ENCODE peak calls at places on chromosomes 4 and X, in four cellular contexts. One of them, this sample, is unnamed.

GRCh38 chr4:17884063-17884462 is 73.3 kb downstream of the NCAPG start:
- DNase-seq in C1 segment of cervical spinal cord: no peak
- DNase-seq in activated CD4-positive, alpha-beta T cell treated with anti-CD3 and anti-CD28 coated beads for 1 hour: no peak
- DNase-seq in stimulated activated naive B cell treated with anti-CD40 and anti-IgM and Interleukin-4, amounts not matched to agents 10 μg/mL and 1 μg/mL and 100 μg/mL, for 72 hours: no peak
- DNase-seq in this sample: no peak

GRCh38 chrX:111199505-111199904 is 70.8 kb downstream of the CAPN6 start:
- DNase-seq in stimulated activated naive B cell treated with anti-CD40 and anti-IgM and Interleukin-4, amounts not matched to agents 10 μg/mL and 1 μg/mL and 100 μg/mL, for 72 hours: no peak
- DNase-seq in C1 segment of cervical spinal cord: no peak
- DNase-seq in activated CD4-positive, alpha-beta T cell treated with anti-CD3 and anti-CD28 coated beads for 1 hour: no peak
- DNase-seq in this sample: no peak

GRCh38 chr4:81905966-81906365 is 434.3 kb upstream of the RASGEF1B start:
- DNase-seq in C1 segment of cervical spinal cord: no peak
- DNase-seq in stimulated activated naive B cell treated with anti-CD40 and anti-IgM and Interleukin-4, amounts not matched to agents 10 μg/mL and 1 μg/mL and 100 μg/mL, for 72 hours: no peak
- DNase-seq in activated CD4-positive, alpha-beta T cell treated with anti-CD3 and anti-CD28 coated beads for 1 hour: no peak
- DNase-seq in this sample: no peak

GRCh38 chr4:143025111-143025704 is 159.5 kb upstream of the USP38 start:
- DNase-seq in activated CD4-positive, alpha-beta T cell treated with anti-CD3 and anti-CD28 coated beads for 1 hour: no peak
- DNase-seq in stimulated activated naive B cell treated with anti-CD40 and anti-IgM and Interleukin-4, amounts not matched to agents 10 μg/mL and 1 μg/mL and 100 μg/mL, for 72 hours: no peak
- DNase-seq in C1 segment of cervical spinal cord: no peak
- DNase-seq in this sample: peak

GRCh38 chr4:147780137-147780777 is 48.4 kb downstream of the ARHGAP10 start:
- DNase-seq in stimulated activated naive B cell treated with anti-CD40 and anti-IgM and Interleukin-4, amounts not matched to agents 10 μg/mL and 1 μg/mL and 100 μg/mL, for 72 hours: peak
- DNase-seq in activated CD4-positive, alpha-beta T cell treated with anti-CD3 and anti-CD28 coated beads for 1 hour: no peak
- DNase-seq in C1 segment of cervical spinal cord: no peak
- DNase-seq in this sample: no peak

GRCh38 chrX:120308558-120308957 is 2.7 kb downstream of the TMEM255A start:
- DNase-seq in stimulated activated naive B cell treated with anti-CD40 and anti-IgM and Interleukin-4, amounts not matched to agents 10 μg/mL and 1 μg/mL and 100 μg/mL, for 72 hours: no peak
- DNase-seq in C1 segment of cervical spinal cord: no peak
- DNase-seq in activated CD4-positive, alpha-beta T cell treated with anti-CD3 and anti-CD28 coated beads for 1 hour: no peak
- DNase-seq in this sample: no peak

GRCh38 chr4:13933163-13933562 is 305.6 kb upstream of the BOD1L1 start:
- DNase-seq in activated CD4-positive, alpha-beta T cell treated with anti-CD3 and anti-CD28 coated beads for 1 hour: no peak
- DNase-seq in C1 segment of cervical spinal cord: no peak
- DNase-seq in stimulated activated naive B cell treated with anti-CD40 and anti-IgM and Interleukin-4, amounts not matched to agents 10 μg/mL and 1 μg/mL and 100 μg/mL, for 72 hours: no peak
- DNase-seq in this sample: peak

GRCh38 chr4:107283587-107284559 is 247.8 kb upstream of the DKK2 start:
- DNase-seq in activated CD4-positive, alpha-beta T cell treated with anti-CD3 and anti-CD28 coated beads for 1 hour: no peak
- DNase-seq in stimulated activated naive B cell treated with anti-CD40 and anti-IgM and Interleukin-4, amounts not matched to agents 10 μg/mL and 1 μg/mL and 100 μg/mL, for 72 hours: no peak
- DNase-seq in C1 segment of cervical spinal cord: no peak
- DNase-seq in this sample: peak

GRCh38 chr4:7414046-7414445 is 20.7 kb downstream of the PSAPL1 start:
- DNase-seq in C1 segment of cervical spinal cord: no peak
- DNase-seq in stimulated activated naive B cell treated with anti-CD40 and anti-IgM and Interleukin-4, amounts not matched to agents 10 μg/mL and 1 μg/mL and 100 μg/mL, for 72 hours: no peak
- DNase-seq in activated CD4-positive, alpha-beta T cell treated with anti-CD3 and anti-CD28 coated beads for 1 hour: no peak
- DNase-seq in this sample: no peak

GRCh38 chr4:3518941-3519340 is 13.3 kb downstream of the LRPAP1 start:
- DNase-seq in activated CD4-positive, alpha-beta T cell treated with anti-CD3 and anti-CD28 coated beads for 1 hour: no peak
- DNase-seq in C1 segment of cervical spinal cord: no peak
- DNase-seq in stimulated activated naive B cell treated with anti-CD40 and anti-IgM and Interleukin-4, amounts not matched to agents 10 μg/mL and 1 μg/mL and 100 μg/mL, for 72 hours: no peak
- DNase-seq in this sample: no peak

GRCh38 chr4:94827481-94828110 is 69.8 kb downstream of the BMPR1B start:
- DNase-seq in stimulated activated naive B cell treated with anti-CD40 and anti-IgM and Interleukin-4, amounts not matched to agents 10 μg/mL and 1 μg/mL and 100 μg/mL, for 72 hours: no peak
- DNase-seq in C1 segment of cervical spinal cord: no peak
- DNase-seq in activated CD4-positive, alpha-beta T cell treated with anti-CD3 and anti-CD28 coated beads for 1 hour: no peak
- DNase-seq in this sample: peak

GRCh38 chrX:44742480-44743155 is 101.2 kb upstream of the DUSP21 start:
- DNase-seq in stimulated activated naive B cell treated with anti-CD40 and anti-IgM and Interleukin-4, amounts not matched to agents 10 μg/mL and 1 μg/mL and 100 μg/mL, for 72 hours: no peak
- DNase-seq in C1 segment of cervical spinal cord: no peak
- DNase-seq in activated CD4-positive, alpha-beta T cell treated with anti-CD3 and anti-CD28 coated beads for 1 hour: no peak
- DNase-seq in this sample: no peak

GRCh38 chr4:38673109-38673978 is 9.3 kb downstream of the KLF3 start:
- DNase-seq in stimulated activated naive B cell treated with anti-CD40 and anti-IgM and Interleukin-4, amounts not matched to agents 10 μg/mL and 1 μg/mL and 100 μg/mL, for 72 hours: no peak
- DNase-seq in activated CD4-positive, alpha-beta T cell treated with anti-CD3 and anti-CD28 coated beads for 1 hour: no peak
- DNase-seq in C1 segment of cervical spinal cord: no peak
- DNase-seq in this sample: peak

GRCh38 chr4:115454228-115454627 is 340.8 kb upstream of the NDST4 start:
- DNase-seq in activated CD4-positive, alpha-beta T cell treated with anti-CD3 and anti-CD28 coated beads for 1 hour: no peak
- DNase-seq in C1 segment of cervical spinal cord: no peak
- DNase-seq in stimulated activated naive B cell treated with anti-CD40 and anti-IgM and Interleukin-4, amounts not matched to agents 10 μg/mL and 1 μg/mL and 100 μg/mL, for 72 hours: no peak
- DNase-seq in this sample: no peak

GRCh38 chr4:177239475-177239874 is 70.2 kb upstream of the NEIL3 start:
- DNase-seq in activated CD4-positive, alpha-beta T cell treated with anti-CD3 and anti-CD28 coated beads for 1 hour: no peak
- DNase-seq in C1 segment of cervical spinal cord: no peak
- DNase-seq in stimulated activated naive B cell treated with anti-CD40 and anti-IgM and Interleukin-4, amounts not matched to agents 10 μg/mL and 1 μg/mL and 100 μg/mL, for 72 hours: no peak
- DNase-seq in this sample: no peak

GRCh38 chrX:110341189-110342035 is 17.2 kb upstream of the RTL9 start:
- DNase-seq in C1 segment of cervical spinal cord: no peak
- DNase-seq in stimulated activated naive B cell treated with anti-CD40 and anti-IgM and Interleukin-4, amounts not matched to agents 10 μg/mL and 1 μg/mL and 100 μg/mL, for 72 hours: no peak
- DNase-seq in activated CD4-positive, alpha-beta T cell treated with anti-CD3 and anti-CD28 coated beads for 1 hour: no peak
- DNase-seq in this sample: peak

GRCh38 chr4:166594326-166594946 is 639.9 kb downstream of the SPOCK3 start:
- DNase-seq in stimulated activated naive B cell treated with anti-CD40 and anti-IgM and Interleukin-4, amounts not matched to agents 10 μg/mL and 1 μg/mL and 100 μg/mL, for 72 hours: no peak
- DNase-seq in C1 segment of cervical spinal cord: no peak
- DNase-seq in activated CD4-positive, alpha-beta T cell treated with anti-CD3 and anti-CD28 coated beads for 1 hour: no peak
- DNase-seq in this sample: peak

GRCh38 chrX:56762707-56763555 is 33.9 kb downstream of the NBDY start:
- DNase-seq in stimulated activated naive B cell treated with anti-CD40 and anti-IgM and Interleukin-4, amounts not matched to agents 10 μg/mL and 1 μg/mL and 100 μg/mL, for 72 hours: no peak
- DNase-seq in C1 segment of cervical spinal cord: no peak
- DNase-seq in activated CD4-positive, alpha-beta T cell treated with anti-CD3 and anti-CD28 coated beads for 1 hour: no peak
- DNase-seq in this sample: no peak

GRCh38 chr4:105127154-105127445 is 19.6 kb upstream of the TET2 start:
- DNase-seq in stimulated activated naive B cell treated with anti-CD40 and anti-IgM and Interleukin-4, amounts not matched to agents 10 μg/mL and 1 μg/mL and 100 μg/mL, for 72 hours: no peak
- DNase-seq in activated CD4-positive, alpha-beta T cell treated with anti-CD3 and anti-CD28 coated beads for 1 hour: no peak
- DNase-seq in C1 segment of cervical spinal cord: no peak
- DNase-seq in this sample: no peak

GRCh38 chr4:152981278-152981677 is 45.2 kb downstream of the FHDC1 start:
- DNase-seq in activated CD4-positive, alpha-beta T cell treated with anti-CD3 and anti-CD28 coated beads for 1 hour: no peak
- DNase-seq in stimulated activated naive B cell treated with anti-CD40 and anti-IgM and Interleukin-4, amounts not matched to agents 10 μg/mL and 1 μg/mL and 100 μg/mL, for 72 hours: no peak
- DNase-seq in C1 segment of cervical spinal cord: no peak
- DNase-seq in this sample: no peak

GRCh38 chr4:108426493-108426892 is 193.9 kb upstream of the RPL34 start:
- DNase-seq in activated CD4-positive, alpha-beta T cell treated with anti-CD3 and anti-CD28 coated beads for 1 hour: no peak
- DNase-seq in C1 segment of cervical spinal cord: no peak
- DNase-seq in stimulated activated naive B cell treated with anti-CD40 and anti-IgM and Interleukin-4, amounts not matched to agents 10 μg/mL and 1 μg/mL and 100 μg/mL, for 72 hours: no peak
- DNase-seq in this sample: no peak

GRCh38 chr4:110637408-110638131 is 14.7 kb upstream of the PITX2 start:
- DNase-seq in C1 segment of cervical spinal cord: no peak
- DNase-seq in activated CD4-positive, alpha-beta T cell treated with anti-CD3 and anti-CD28 coated beads for 1 hour: no peak
- DNase-seq in stimulated activated naive B cell treated with anti-CD40 and anti-IgM and Interleukin-4, amounts not matched to agents 10 μg/mL and 1 μg/mL and 100 μg/mL, for 72 hours: no peak
- DNase-seq in this sample: no peak